ENCODE peak calls at places on chromosomes 5 and 9, in four cellular contexts. C is tibial artery, S is H9, F is IMR-90. P is an unnamed sample.
A peak's percentile ranks its signal among the peaks of the same experiment; 100 is the strongest.

GRCh38 chr9:4756420-4756819 is 15.4 kb upstream of the AK3 start:
- DNase-seq in C (no peak), S (no peak), F (no peak), P (no peak)

GRCh38 chr9:105413486-105414068 is 34.3 kb upstream of the FSD1L start:
- DNase-seq in C (no peak), S (peak; percentile 35), F (peak; percentile 53), P (peak; percentile 28)

GRCh38 chr5:4857761-4858160 is 282.4 kb upstream of the ADAMTS16 start:
- DNase-seq in C (no peak), S (no peak), F (no peak), P (no peak)

GRCh38 chr9:83962165-83962564 is 17.9 kb downstream of the HNRNPK start:
- DNase-seq in C (no peak), S (no peak), F (peak; percentile 23), P (no peak)

GRCh38 chr9:69857131-69857530 is 36.5 kb downstream of the CFAP95 start:
- DNase-seq in C (no peak), S (no peak), F (peak; percentile 76), P (peak; percentile 81)

GRCh38 chr9:126378761-126379160 is 52.1 kb downstream of the MVB12B start:
- DNase-seq in C (no peak), S (no peak), F (no peak), P (no peak)

GRCh38 chr9:97906236-97906831 is 16.0 kb downstream of the TRMO start:
- DNase-seq in C (no peak), S (no peak), F (no peak), P (no peak)

GRCh38 chr5:125023673-125024072 is 277.2 kb upstream of the ZNF608 start:
- DNase-seq in C (no peak), S (no peak), F (peak; percentile 39), P (peak; percentile 19)

GRCh38 chr5:57932761-57933160 is 450.1 kb upstream of the ACTBL2 start:
- DNase-seq in C (no peak), S (no peak), F (no peak), P (no peak)

GRCh38 chr9:112819635-112820496 is 69.3 kb downstream of the SNX30 start:
- DNase-seq in C (peak; percentile 49), S (peak; percentile 46), F (peak; percentile 85), P (peak; percentile 59)

GRCh38 chr5:146482775-146483174 is 33.2 kb downstream of the GPR151 start:
- DNase-seq in C (no peak), S (no peak), F (no peak), P (no peak)

GRCh38 chr5:74685979-74686631 is 1.1 kb downstream of the HEXB start:
- DNase-seq in C (peak; percentile 38), S (no peak), F (peak; percentile 68), P (no peak)

GRCh38 chr9:125472926-125473701 is 211.5 kb downstream of the GAPVD1 start:
- DNase-seq in C (no peak), S (no peak), F (peak; percentile 73), P (peak; percentile 78)

GRCh38 chr5:78504726-78505431 is 143.7 kb downstream of the LHFPL2 start:
- DNase-seq in C (peak; percentile 92), S (no peak), F (peak; percentile 100), P (peak; percentile 100)

GRCh38 chr5:67165524-67166459 is 30.8 kb downstream of the CD180 start:
- DNase-seq in C (peak; percentile 80), S (peak; percentile 95), F (peak; percentile 61), P (peak; percentile 73)

GRCh38 chr9:99851028-99851822 is 29.5 kb downstream of the NR4A3 start:
- DNase-seq in C (no peak), S (no peak), F (no peak), P (no peak)

GRCh38 chr5:62538017-62538942 is 40.3 kb upstream of the LRRC70 start:
- DNase-seq in C (no peak), S (no peak), F (peak; percentile 94), P (peak; percentile 76)

GRCh38 chr5:78449103-78449502 is 88.7 kb downstream of the SCAMP1 start:
- DNase-seq in C (no peak), S (no peak), F (no peak), P (no peak)

GRCh38 chr5:67146981-67147380 is 49.6 kb downstream of the CD180 start:
- DNase-seq in C (no peak), S (no peak), F (no peak), P (no peak)

GRCh38 chr9:137136926-137137607 is 1.9 kb upstream of the GRIN1 start:
- DNase-seq in C (no peak), S (no peak), F (no peak), P (no peak)

GRCh38 chr5:134095887-134096589 is 18.4 kb upstream of the TCF7 start:
- DNase-seq in C (no peak), S (no peak), F (no peak), P (no peak)

DNA sequence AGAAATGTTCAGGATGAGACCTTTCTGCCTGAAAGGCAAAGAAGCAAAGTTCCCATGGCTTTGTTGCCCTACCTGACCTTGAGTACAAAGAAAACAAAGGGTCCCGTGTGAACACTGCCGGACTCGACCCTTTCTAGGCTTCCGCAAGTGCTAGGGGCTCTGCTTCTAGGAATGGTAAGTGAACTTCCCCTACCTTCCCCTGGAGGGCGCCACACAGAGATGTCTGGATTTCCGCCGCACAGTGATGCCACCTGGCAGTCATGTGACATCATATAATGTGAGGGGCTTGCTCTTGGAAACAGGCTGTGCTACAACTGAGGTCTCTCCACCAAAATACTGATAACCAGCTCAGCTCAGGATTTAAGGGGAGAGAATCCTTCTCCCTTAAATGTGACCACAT is 56.6 kb downstream of the HSD17B3 start:
- DNase-seq in C (no peak), S (peak; percentile 53), F (no peak), P (no peak)
- TF ChIP-seq CTCF in C (no peak), S (peak; percentile 75), F (no peak), P (peak; percentile 33)

DNA sequence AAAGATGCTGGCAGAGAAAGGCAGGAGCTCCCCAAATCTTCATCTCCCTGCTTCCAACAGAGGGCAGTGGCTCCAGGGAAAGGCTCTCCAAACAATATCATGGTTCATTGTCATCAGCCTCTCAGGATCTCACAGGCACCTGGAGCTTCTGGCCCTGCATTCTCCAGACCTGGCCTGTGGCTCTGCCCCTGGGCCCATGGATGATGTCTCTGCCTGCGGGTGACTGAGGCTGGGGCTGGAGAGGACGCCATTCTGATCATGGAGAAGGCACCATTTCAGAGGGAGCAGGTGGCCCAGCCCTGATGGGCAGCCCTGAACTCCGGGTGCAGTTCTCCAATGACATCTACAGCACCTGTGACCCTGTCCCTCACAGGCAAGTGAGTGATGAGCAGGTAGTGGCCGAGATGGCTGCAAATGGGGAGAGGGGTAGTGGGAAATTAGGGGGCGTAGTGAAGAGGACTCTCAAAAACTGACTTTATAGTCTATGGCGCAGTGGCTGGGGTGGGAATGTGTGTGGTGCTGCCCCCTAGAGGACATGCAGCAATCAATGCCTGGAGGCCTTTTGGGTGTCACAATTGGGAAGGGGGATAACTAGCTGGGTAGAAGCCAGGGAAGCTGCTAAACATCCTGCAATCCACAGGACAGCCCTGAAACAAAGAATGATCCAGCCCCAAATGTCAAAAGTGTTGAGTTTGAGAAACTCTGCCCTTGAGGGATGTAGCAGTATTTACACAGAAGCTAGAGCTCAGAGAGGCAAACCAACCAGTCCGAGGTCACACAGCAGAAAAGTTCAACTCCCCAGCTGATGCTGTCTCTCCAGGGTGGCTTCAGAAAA is 3.2 kb downstream of the SH3PXD2B start:
- DNase-seq in C (no peak), S (peak; percentile 70), F (no peak), P (no peak)
- H3K27me3 ChIP-seq in C (no peaks in the 10 kb centered on the region), S (no peaks in the 10 kb centered on the region), F (no peaks in the 10 kb centered on the region), P (no peaks in the 10 kb centered on the region)

GRCh38 chr5:91280942-91281269 is 102.2 kb downstream of the ARRDC3 start:
- DNase-seq in C (no peak), S (no peak), F (no peak), P (no peak)

GRCh38 chr5:91281409-91281808 is 101.7 kb downstream of the ARRDC3 start:
- DNase-seq in C (no peak), S (no peak), F (peak; percentile 85), P (no peak)

GRCh38 chr5:91282210-91282609 is 100.9 kb downstream of the ARRDC3 start:
- DNase-seq in C (no peak), S (no peak), F (no peak), P (no peak)

GRCh38 chr5:91277840-91278239 is 105.3 kb downstream of the ARRDC3 start:
- DNase-seq in C (no peak), S (no peak), F (no peak), P (no peak)

DNA sequence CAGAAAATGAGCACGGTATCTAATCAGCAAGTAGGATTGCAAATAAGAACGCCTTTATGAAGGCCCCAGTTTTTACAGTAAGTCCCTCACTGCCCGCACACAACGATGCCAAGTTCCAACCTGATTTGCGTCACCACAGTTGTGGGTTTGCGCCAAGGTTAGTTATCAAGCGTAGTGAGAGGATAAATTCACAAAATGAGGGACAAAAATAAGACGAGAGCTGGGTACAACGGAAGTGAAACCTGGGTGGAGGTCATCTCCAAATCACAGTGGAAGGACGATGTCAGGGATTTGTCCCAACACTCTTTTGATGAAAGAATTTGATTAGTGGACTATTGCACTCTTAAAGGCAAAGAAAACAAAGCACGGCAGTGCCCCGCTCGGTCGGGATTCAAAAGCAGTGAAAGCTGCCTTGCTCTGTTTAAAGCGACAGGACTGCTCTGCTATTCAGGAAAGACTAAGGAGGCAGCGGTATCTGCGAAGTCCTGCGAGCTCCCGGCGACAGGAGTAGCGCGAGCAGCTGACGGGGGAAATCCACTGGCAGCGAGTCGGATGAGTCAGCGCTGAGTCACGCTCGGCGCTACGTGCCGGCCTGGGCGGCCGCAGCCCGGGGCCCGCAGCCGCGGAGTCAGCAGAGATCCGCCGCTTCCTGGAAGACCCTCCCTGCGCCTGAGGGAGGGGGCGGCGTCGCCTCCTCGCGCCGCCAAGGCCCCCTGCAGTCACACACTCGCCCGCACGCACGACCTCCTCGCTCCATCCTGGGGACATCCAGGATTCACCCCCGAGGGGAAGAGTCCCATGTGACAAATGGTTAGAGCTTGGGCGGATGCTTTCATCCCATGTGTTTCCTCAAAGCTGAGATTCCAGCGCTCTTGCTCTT is 102.8 kb downstream of the ARRDC3 start:
- DNase-seq in C (peak; percentile 88), S (peak; percentile 95), F (peak; percentile 99), P (peak; percentile 98)
- H3K27ac ChIP-seq in C (peak overlapping the region; percentile 94), S (no peak overlapping the region), F (peak overlapping the region; percentile 98), P (peak overlapping the region; percentile 98)

GRCh38 chr9:13278368-13279246 is 885 bp downstream of the MPDZ start:
- DNase-seq in C (peak; percentile 55), S (peak; percentile 64), F (peak; percentile 74), P (peak; percentile 87)

GRCh38 chr9:13281356-13282016 is 2.0 kb upstream of the MPDZ start:
- DNase-seq in C (no peak), S (no peak), F (no peak), P (no peak)

GRCh38 chr9:13282998-13283397 is 3.5 kb upstream of the MPDZ start:
- DNase-seq in C (no peak), S (no peak), F (peak; percentile 42), P (peak; percentile 41)

GRCh38 chr9:13278023-13278367 is 1.5 kb downstream of the MPDZ start:
- DNase-seq in C (no peak), S (no peak), F (peak; percentile 67), P (peak; percentile 86)

DNA sequence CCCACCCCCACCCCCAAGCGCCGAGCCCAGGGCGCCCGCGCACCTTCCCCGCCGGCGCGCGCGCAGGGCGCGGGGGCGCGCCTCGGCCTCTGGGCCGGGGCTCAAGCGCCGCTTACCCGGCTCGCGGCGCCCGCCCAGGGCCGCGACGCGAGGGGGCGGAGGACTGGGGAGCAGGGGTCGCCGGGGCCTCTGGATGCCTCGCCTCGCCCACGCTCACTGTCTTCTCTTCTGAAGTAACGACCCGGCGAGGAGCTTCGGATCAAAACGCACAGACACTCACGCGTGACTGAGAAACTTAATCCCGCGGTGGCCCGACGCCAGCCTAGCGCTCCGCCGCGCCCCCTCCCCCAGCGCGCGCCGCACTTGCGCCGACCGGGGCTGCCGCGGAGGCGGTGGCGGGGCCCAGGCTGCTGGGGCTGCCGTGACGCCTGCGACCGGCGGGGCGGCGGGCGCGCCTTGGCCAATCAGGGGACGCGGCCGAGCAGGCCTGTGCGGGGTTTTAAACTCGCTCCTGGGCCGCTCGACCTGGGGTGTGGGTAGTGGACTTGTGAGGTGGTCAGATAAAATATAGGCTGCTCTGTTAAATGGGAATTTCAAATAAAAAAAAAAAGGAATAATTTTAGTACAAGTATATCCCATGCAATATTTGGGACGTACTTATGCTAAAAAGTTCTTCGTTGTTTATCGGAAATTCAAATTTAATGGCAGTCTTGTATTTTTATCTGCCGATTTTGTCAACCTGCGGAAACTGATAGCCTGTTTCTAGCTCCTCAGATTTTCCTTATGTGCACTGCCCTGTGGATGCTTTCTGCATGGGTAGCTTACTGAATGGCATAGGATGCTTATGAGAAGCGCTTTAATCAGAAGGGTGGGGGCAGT is at the start of gene MPDZ:
- DNase-seq in C (peak; percentile 38), S (peak; percentile 79), F (peak; percentile 66), P (peak; percentile 77)
- TF ChIP-seq CTCF in C (peak; percentile 26), S (no peak), F (no peak), P (no peak)